ENCODE peak calls at places on chromosomes 1 and 21, in six cellular contexts. N is CD8-positive, alpha-beta T cell; C is lower lobe of right lung; Y is choroid plexus epithelial cell; A is mammary epithelial cell; H is BE2C. M is an unnamed sample.

GRCh38 chr1:20370628-20371200 is 80.0 kb downstream of the VWA5B1 start:
- DNase-seq in C (no peak), H (peak), A (no peak), N (no peak), Y (no peak), M (no peak)

GRCh38 chr1:192489748-192490147 is 85.8 kb upstream of the RGS1 start:
- DNase-seq in H (peak), Y (peak), C (peak), A (peak), N (peak), M (no peak)

GRCh38 chr21:31943586-31943985 is 70.8 kb downstream of the HUNK start:
- DNase-seq in A (no peak), Y (no peak), N (no peak), C (no peak), H (no peak), M (no peak)

GRCh38 chr1:178031856-178032320 is 62.0 kb upstream of the RASAL2 start:
- DNase-seq in H (peak), Y (peak), C (peak), A (peak), N (no peak), M (peak)

GRCh38 chr1:153790282-153790995 is 15.2 kb downstream of the SLC27A3 start:
- DNase-seq in H (no peak), N (no peak), C (peak), A (no peak), Y (peak), M (no peak)

GRCh38 chr1:150272379-150272840 is at the start of gene C1orf54:
- DNase-seq in A (no peak), N (no peak), H (peak), Y (peak), C (no peak), M (no peak)

GRCh38 chr1:211938473-211939080 is 96.8 kb downstream of the INTS7 start:
- DNase-seq in A (no peak), C (no peak), Y (peak), H (no peak), N (no peak), M (no peak)

GRCh38 chr1:58884706-58885661 is 101.1 kb upstream of the JUN start:
- DNase-seq in C (no peak), A (no peak), H (no peak), N (peak), Y (peak), M (peak)

GRCh38 chr1:209490013-209490412 is 93.5 kb upstream of the CAMK1G start:
- DNase-seq in N (no peak), H (no peak), Y (peak), A (peak), C (no peak), M (no peak)
- TF ChIP-seq CTCF in N (no peak), H (peak), Y (peak), A (peak), C (peak), M (peak)

DNA sequence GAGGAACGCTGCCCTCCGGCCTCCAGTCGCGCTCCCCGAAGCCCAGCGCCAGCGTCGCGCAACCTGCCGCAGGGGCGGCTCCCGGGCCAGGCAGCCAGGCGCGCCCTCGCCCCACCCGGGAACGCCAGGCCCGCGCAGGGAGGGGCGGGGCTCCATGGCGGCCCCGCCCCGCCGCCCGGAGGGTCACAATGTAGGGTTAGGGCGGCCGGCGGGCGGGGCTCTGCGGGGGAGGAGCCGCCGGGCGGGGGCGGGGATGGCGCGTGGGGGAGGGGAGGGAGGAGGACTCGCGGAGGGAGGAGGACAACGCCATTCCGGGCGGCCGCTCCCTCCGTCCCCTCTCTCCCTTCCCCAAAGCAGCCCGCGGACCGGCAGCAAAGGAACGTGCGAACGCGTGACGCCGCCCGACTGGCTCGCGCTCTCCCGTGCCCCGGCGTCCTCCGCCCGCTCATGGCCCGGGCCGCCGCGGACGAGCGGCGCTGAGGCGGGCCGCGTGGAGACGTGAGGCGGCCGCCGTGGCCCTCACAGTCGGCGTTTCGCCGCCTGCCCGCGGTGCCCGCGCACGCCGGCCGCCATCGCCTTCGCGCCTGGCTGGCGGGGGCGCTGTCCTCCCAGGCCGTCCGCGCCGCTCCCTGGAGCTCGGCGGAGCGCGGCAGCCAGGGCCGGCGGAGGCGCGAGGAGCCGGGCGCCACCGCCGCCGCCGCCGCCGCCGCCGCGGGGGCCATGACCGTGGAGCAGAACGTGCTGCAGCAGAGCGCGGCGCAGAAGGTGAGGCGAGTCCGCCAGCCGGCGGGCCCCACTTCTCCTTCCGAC is at the start of gene USP25:
- DNase-seq in H (peak), A (peak), N (peak), Y (peak), C (peak), M (peak)
- TF ChIP-seq CTCF in H (no peak), A (peak), N (no peak), Y (peak), C (peak), M (peak)

GRCh38 chr1:214452152-214452806 is 99.1 kb downstream of the PTPN14 start:
- DNase-seq in C (no peak), N (no peak), H (no peak), A (no peak), Y (no peak), M (no peak)
- TF ChIP-seq CTCF in C (no peak), N (no peak), H (peak), A (no peak), Y (peak), M (peak)

DNA sequence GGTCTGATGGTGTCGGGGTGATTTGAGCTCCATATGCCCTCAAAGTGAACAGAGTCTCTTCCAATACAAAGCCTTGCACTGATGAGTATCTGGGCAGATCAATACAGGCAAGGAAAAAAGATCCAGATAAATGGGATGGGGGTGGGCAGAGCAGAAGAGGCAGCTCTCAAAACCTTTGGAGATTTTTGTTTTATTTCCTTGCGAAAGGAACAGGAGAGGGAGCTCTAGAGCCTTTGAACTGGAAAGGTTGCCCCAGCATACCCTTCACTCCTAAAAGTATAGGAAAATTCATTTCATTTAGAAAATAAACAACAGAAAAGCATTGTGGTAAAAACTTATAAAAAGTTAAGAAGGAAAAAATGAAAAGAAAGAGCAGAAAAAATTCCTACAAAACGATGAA is 31.4 kb upstream of the OLIG2 start:
- DNase-seq in H (no peak), Y (peak), C (no peak), A (no peak), N (no peak), M (no peak)
- TF ChIP-seq CTCF in H (peak), Y (peak), C (peak), A (peak), N (no peak), M (peak)

GRCh38 chr1:156126043-156126700 is 11.7 kb downstream of the LMNA start:
- DNase-seq in N (peak), Y (peak), H (peak), A (peak), C (peak), M (no peak)
- TF ChIP-seq CTCF in N (no peak), Y (peak), H (peak), A (peak), C (peak), M (peak)